ENCODE peak calls at places on chromosome 19, in nine cellular contexts. C, X, R, P, O, S, H, D and K are unnamed samples.

GRCh38 chr19:45591638-45592005 is 7.0 kb upstream of the OPA3 start:
- DNase-seq in C (no peak), X (no peak), R (no peak), P (no peak), O (no peak), S (no peak), H (no peak), D (no peak), K (no peak)

GRCh38 chr19:10332158-10332964 is 968 bp downstream of the RAVER1 start:
- DNase-seq in C (no peak), X (peak), R (no peak), P (no peak), O (no peak), S (no peak), H (no peak), D (no peak), K (no peak)

GRCh38 chr19:35202722-35203674 is 25.5 kb downstream of the FAM187B start:
- DNase-seq in C (no peak), X (peak), R (no peak), P (peak), O (no peak), S (no peak), H (no peak), D (no peak), K (no peak)

GRCh38 chr19:44182145-44182544 is 17.2 kb downstream of the ZNF226 start:
- DNase-seq in C (no peak), X (no peak), R (no peak), P (no peak), O (no peak), S (no peak), H (no peak), D (no peak), K (no peak)

GRCh38 chr19:18006895-18007604 is 920 bp upstream of the ARRDC2 start:
- DNase-seq in C (peak), X (peak), R (peak), P (peak), O (peak), S (peak), H (peak), D (peak), K (peak)

GRCh38 chr19:3599776-3600183 is 6.9 kb downstream of the TBXA2R start:
- DNase-seq in C (no peak), X (peak), R (no peak), P (peak), O (no peak), S (no peak), H (no peak), D (no peak), K (no peak)

GRCh38 chr19:38508507-38508906 is 75.0 kb downstream of the RYR1 start:
- DNase-seq in C (no peak), X (no peak), R (no peak), P (no peak), O (no peak), S (no peak), H (no peak), D (no peak), K (no peak)

GRCh38 chr19:2528543-2529173 is 52.7 kb downstream of the GADD45B start:
- DNase-seq in C (no peak), X (no peak), R (no peak), P (peak), O (no peak), S (no peak), H (no peak), D (no peak), K (peak)

GRCh38 chr19:2969104-2969504 is 8.3 kb upstream of the TLE6 start:
- DNase-seq in C (peak), X (no peak), R (peak), P (no peak), O (no peak), S (no peak), H (no peak), D (no peak), K (no peak)

GRCh38 chr19:4979211-4979807 is 10.4 kb downstream of the KDM4B start:
- DNase-seq in C (no peak), X (no peak), R (no peak), P (no peak), O (no peak), S (no peak), H (no peak), D (no peak), K (no peak)

GRCh38 chr19:19185853-19186728 is 5.9 kb downstream of the BORCS8 start:
- DNase-seq in C (no peak), X (peak), R (peak), P (peak), O (peak), S (peak), H (peak), D (peak), K (peak)

GRCh38 chr19:32969549-32969948 is 2.2 kb downstream of the CEP89 start:
- DNase-seq in C (no peak), X (no peak), R (no peak), P (no peak), O (no peak), S (no peak), H (no peak), D (no peak), K (no peak)

GRCh38 chr19:46192990-46193650 is 36.4 kb upstream of the IGFL1 start:
- DNase-seq in C (no peak), X (no peak), R (no peak), P (no peak), O (no peak), S (peak), H (peak), D (no peak), K (peak)

GRCh38 chr19:47357788-47358680 is 8.9 kb downstream of the DHX34 start:
- DNase-seq in C (no peak), X (peak), R (no peak), P (peak), O (no peak), S (no peak), H (no peak), D (no peak), K (no peak)

GRCh38 chr19:56272448-56272847 is at the start of gene EDDM13:
- DNase-seq in C (no peak), X (no peak), R (no peak), P (no peak), O (no peak), S (no peak), H (no peak), D (no peak), K (no peak)

GRCh38 chr19:10260141-10260584 is 8.1 kb downstream of the MRPL4 start:
- DNase-seq in C (no peak), X (no peak), R (no peak), P (no peak), O (peak), S (no peak), H (no peak), D (peak), K (no peak)

GRCh38 chr19:31518216-31518615 is 169.0 kb upstream of the TSHZ3 start:
- DNase-seq in C (no peak), X (no peak), R (no peak), P (peak), O (no peak), S (no peak), H (no peak), D (no peak), K (no peak)

GRCh38 chr19:13150919-13151604 is 851 bp downstream of the IER2 start:
- DNase-seq in C (no peak), X (no peak), R (no peak), P (peak), O (no peak), S (no peak), H (no peak), D (no peak), K (no peak)

GRCh38 chr19:47447470-47448359 is 24.0 kb downstream of the SLC8A2 start:
- DNase-seq in C (peak), X (peak), R (peak), P (peak), O (peak), S (peak), H (peak), D (peak), K (peak)

GRCh38 chr19:13035820-13036365 is 40.6 kb downstream of the NFIX start:
- DNase-seq in C (no peak), X (no peak), R (no peak), P (no peak), O (no peak), S (no peak), H (no peak), D (no peak), K (no peak)

GRCh38 chr19:39915101-39915847 is 19.2 kb downstream of the FCGBP start:
- DNase-seq in C (no peak), X (peak), R (no peak), P (no peak), O (no peak), S (no peak), H (no peak), D (no peak), K (peak)

GRCh38 chr19:13861392-13861713 is 15.6 kb upstream of the NANOS3 start:
- DNase-seq in C (no peak), X (no peak), R (no peak), P (no peak), O (no peak), S (no peak), H (no peak), D (no peak), K (no peak)

GRCh38 chr19:19464339-19465098 is 50.8 kb downstream of the TSSK6 start:
- DNase-seq in C (no peak), X (peak), R (no peak), P (peak), O (no peak), S (peak), H (no peak), D (no peak), K (peak)

GRCh38 chr19:32018014-32018413 is 327.4 kb upstream of the ZNF507 start:
- DNase-seq in C (no peak), X (no peak), R (no peak), P (no peak), O (no peak), S (no peak), H (no peak), D (no peak), K (no peak)

GRCh38 chr19:40245506-40246128 is 19.1 kb upstream of the CCNP start:
- DNase-seq in C (no peak), X (no peak), R (no peak), P (no peak), O (no peak), S (no peak), H (no peak), D (no peak), K (no peak)

GRCh38 chr19:16385296-16385695 is 60.7 kb downstream of the KLF2 start:
- DNase-seq in C (no peak), X (no peak), R (no peak), P (no peak), O (no peak), S (no peak), H (no peak), D (no peak), K (no peak)